ENCODE peak calls at places on chromosomes 1 and 21, in five cellular contexts. Q is T-cell; I is aorta; W is hepatocyte; E is CD4-positive, alpha-beta T cell. O is an unnamed sample.

GRCh38 chr1:51336711-51337110 is 6.3 kb upstream of the TTC39A start:
- DNase-seq in Q (no peak), I (no peak), W (no peak), E (no peak), O (no peak)

GRCh38 chr21:42980959-42981523 is 6.7 kb downstream of the PKNOX1 start:
- DNase-seq in Q (no peak), I (no peak), W (no peak), E (no peak), O (no peak)

GRCh38 chr1:200960948-200961340 is 62.6 kb downstream of the KIF21B start:
- DNase-seq in Q (no peak), I (no peak), W (no peak), E (no peak), O (no peak)

GRCh38 chr1:156754219-156754618 is 2.7 kb upstream of the HDGF start:
- DNase-seq in Q (no peak), I (no peak), W (no peak), E (no peak), O (no peak)

GRCh38 chr1:205976036-205976435 is 27.2 kb downstream of the RAB7B start:
- DNase-seq in Q (no peak), I (no peak), W (no peak), E (no peak), O (no peak)

GRCh38 chr1:16450863-16451481 is 10.4 kb downstream of the NECAP2 start:
- DNase-seq in Q (no peak), I (no peak), W (no peak), E (no peak), O (no peak)

GRCh38 chr1:37338658-37339057 is 135.7 kb upstream of the ZC3H12A start:
- DNase-seq in Q (no peak), I (no peak), W (no peak), E (no peak), O (no peak)

GRCh38 chr1:169590932-169591331 is 4.7 kb upstream of the F5 start:
- DNase-seq in Q (no peak), I (no peak), W (no peak), E (no peak), O (no peak)

GRCh38 chr1:227736814-227737432 is 1.7 kb downstream of the SNAP47 start:
- DNase-seq in Q (no peak), I (no peak), W (no peak), E (no peak), O (no peak)

GRCh38 chr1:198199105-198199504 is 42.3 kb downstream of the NEK7 start:
- DNase-seq in Q (no peak), I (no peak), W (no peak), E (no peak), O (no peak)

GRCh38 chr1:44537538-44537937 is 132.5 kb downstream of the RNF220 start:
- DNase-seq in Q (no peak), I (no peak), W (no peak), E (no peak), O (no peak)

GRCh38 chr1:233294991-233295774 is at the start of gene PCNX2:
- DNase-seq in Q (peak), I (no peak), W (peak), E (peak), O (peak)

GRCh38 chr1:165010418-165011055 is 346.0 kb downstream of the LMX1A start:
- DNase-seq in Q (no peak), I (no peak), W (no peak), E (no peak), O (no peak)

GRCh38 chr1:67957026-67957425 is 93.4 kb downstream of the DIRAS3 start:
- DNase-seq in Q (no peak), I (no peak), W (peak), E (no peak), O (no peak)

GRCh38 chr1:224592636-224593579 is 23.2 kb upstream of the CNIH3 start:
- DNase-seq in Q (no peak), I (no peak), W (peak), E (no peak), O (peak)

GRCh38 chr1:169595764-169596711 is 9.8 kb upstream of the F5 start:
- DNase-seq in Q (no peak), I (no peak), W (peak), E (no peak), O (no peak)

GRCh38 chr1:163320891-163321290 is 863 bp upstream of the NUF2 start:
- DNase-seq in Q (no peak), I (no peak), W (no peak), E (no peak), O (no peak)

GRCh38 chr1:13803546-13804239 is 103.7 kb downstream of the PRDM2 start:
- DNase-seq in Q (no peak), I (no peak), W (no peak), E (no peak), O (no peak)

GRCh38 chr21:43835061-43835460 is 30.0 kb upstream of the AGPAT3 start:
- DNase-seq in Q (no peak), I (no peak), W (no peak), E (no peak), O (no peak)

GRCh38 chr1:168606096-168606495 is 29.7 kb downstream of the XCL1 start:
- DNase-seq in Q (no peak), I (no peak), W (no peak), E (no peak), O (no peak)

GRCh38 chr1:248804771-248805681 is 20.7 kb downstream of the SH3BP5L start:
- DNase-seq in Q (no peak), I (no peak), W (no peak), E (no peak), O (no peak)

GRCh38 chr1:246689409-246689997 is 34.7 kb upstream of the SCCPDH start:
- DNase-seq in Q (no peak), I (peak), W (peak), E (peak), O (peak)

GRCh38 chr1:206816390-206817287 is 44.3 kb upstream of the IL10 start:
- DNase-seq in Q (no peak), I (no peak), W (peak), E (no peak), O (peak)

GRCh38 chr1:174243451-174244000 is 84.2 kb downstream of the RABGAP1L start:
- DNase-seq in Q (no peak), I (no peak), W (no peak), E (no peak), O (no peak)

GRCh38 chr1:168264296-168264695 is 16.4 kb upstream of the TBX19 start:
- DNase-seq in Q (no peak), I (no peak), W (no peak), E (no peak), O (no peak)

GRCh38 chr1:186487163-186487562 is 26.2 kb upstream of the PDC start:
- DNase-seq in Q (no peak), I (no peak), W (no peak), E (no peak), O (no peak)

GRCh38 chr1:241507189-241507820 is 12.2 kb downstream of the FH start:
- DNase-seq in Q (no peak), I (no peak), W (no peak), E (no peak), O (no peak)

GRCh38 chr1:39928809-39929587 is 25.9 kb upstream of the MFSD2A start:
- DNase-seq in Q (no peak), I (no peak), W (no peak), E (no peak), O (no peak)

GRCh38 chr1:223246468-223246867 is 103.4 kb upstream of the TLR5 start:
- DNase-seq in Q (no peak), I (no peak), W (no peak), E (no peak), O (no peak)

GRCh38 chr1:229024528-229025119 is 246.3 kb upstream of the RAB4A start:
- DNase-seq in Q (no peak), I (peak), W (peak), E (no peak), O (no peak)

GRCh38 chr1:17719874-17720273 is 35.3 kb upstream of the ACTL8 start:
- DNase-seq in Q (no peak), I (no peak), W (no peak), E (no peak), O (no peak)

GRCh38 chr1:10514490-10515235 is 39.9 kb downstream of the PEX14 start:
- DNase-seq in Q (no peak), I (no peak), W (peak), E (no peak), O (peak)

GRCh38 chr1:62712625-62713243 is 24.5 kb upstream of the DOCK7 start:
- DNase-seq in Q (no peak), I (no peak), W (no peak), E (no peak), O (no peak)

GRCh38 chr1:35655196-35655595 is 13.9 kb upstream of the PSMB2 start:
- DNase-seq in Q (no peak), I (no peak), W (no peak), E (no peak), O (no peak)

GRCh38 chr1:1073743-1074587 is at the start of gene RNF223:
- DNase-seq in Q (no peak), I (no peak), W (peak), E (no peak), O (no peak)